ENCODE peak calls at places on chromosome X, in five cellular contexts. F, J, N, Z and G are unnamed samples.

GRCh38 chrX:11111038-11111851 is at the start of gene HCCS:
- DNase-seq in N (peak; percentile 90), Z (peak; percentile 22), J (peak; percentile 77), F (peak; percentile 85), G (peak; percentile 82)

GRCh38 chrX:30615229-30615628 is 37.7 kb upstream of the TASL start:
- DNase-seq in F (no peak), N (no peak), J (peak; percentile 46), Z (no peak), G (peak; percentile 63)

GRCh38 chrX:112512509-112512908 is 167.2 kb downstream of the LHFPL1 start:
- DNase-seq in J (no peak), Z (no peak), F (no peak), N (no peak), G (no peak)

GRCh38 chrX:70476934-70477733 is 32.5 kb downstream of the DLG3 start:
- DNase-seq in N (no peak), F (no peak), J (peak; percentile 78), Z (no peak), G (no peak)

GRCh38 chrX:151753313-151754041 is 18.9 kb downstream of the CNGA2 start:
- DNase-seq in N (no peak), J (peak; percentile 58), Z (peak; percentile 46), F (no peak), G (peak; percentile 41)

GRCh38 chrX:136822337-136823095 is 41.8 kb upstream of the ARHGEF6 start:
- DNase-seq in J (peak; percentile 69), N (no peak), F (no peak), Z (no peak), G (no peak)

GRCh38 chrX:119817130-119817690 is 25.8 kb upstream of the RPL39 start:
- DNase-seq in N (no peak), J (peak; percentile 66), F (no peak), Z (no peak), G (no peak)

GRCh38 chrX:148310402-148311200 is 189.8 kb upstream of the AFF2 start:
- DNase-seq in F (peak; percentile 69), J (no peak), N (no peak), Z (no peak), G (no peak)

GRCh38 chrX:703466-704210 is 73.0 kb downstream of the SHOX start:
- DNase-seq in J (no peak), Z (no peak), F (no peak), N (no peak), G (peak; percentile 50)

GRCh38 chrX:110265624-110266023 is 52.3 kb downstream of the AMMECR1 start:
- DNase-seq in N (no peak), J (no peak), Z (no peak), F (no peak), G (no peak)

GRCh38 chrX:68685722-68686683 is 38.5 kb downstream of the STARD8 start:
- DNase-seq in Z (no peak), N (no peak), J (peak; percentile 85), F (no peak), G (no peak)